ENCODE peak calls at places on chromosomes 16 and 17, in six cellular contexts. One of them, this sample, is unnamed.

GRCh38 chr16:78210305-78210704 is 110.9 kb downstream of the WWOX start:
- DNase-seq in IMR-90: peak; percentile 29
- DNase-seq in H1: no peak
- DNase-seq in mesenchymal stem cell: peak; percentile 72
- DNase-seq in H9: no peak
- DNase-seq in neuronal stem cell: no peak
- DNase-seq in this sample: peak; percentile 81

GRCh38 chr17:75086496-75087181 is 1.1 kb upstream of the SLC16A5 start:
- DNase-seq in IMR-90: no peak
- DNase-seq in H9: peak; percentile 58
- DNase-seq in neuronal stem cell: no peak
- DNase-seq in H1: no peak
- DNase-seq in mesenchymal stem cell: no peak
- DNase-seq in this sample: no peak

GRCh38 chr17:74930535-74931036 is 5.1 kb upstream of the OTOP3 start:
- DNase-seq in mesenchymal stem cell: no peak
- DNase-seq in neuronal stem cell: no peak
- DNase-seq in IMR-90: no peak
- DNase-seq in H9: peak; percentile 27
- DNase-seq in H1: no peak
- DNase-seq in this sample: no peak

GRCh38 chr17:41615454-41615853 is 2.9 kb upstream of the KRT16 start:
- DNase-seq in mesenchymal stem cell: no peak
- DNase-seq in H9: peak; percentile 85
- DNase-seq in H1: peak; percentile 31
- DNase-seq in neuronal stem cell: no peak
- DNase-seq in IMR-90: no peak
- DNase-seq in this sample: peak; percentile 87

GRCh38 chr17:62823111-62823895 is 15.2 kb upstream of the MARCHF10 start:
- DNase-seq in H1: no peak
- DNase-seq in neuronal stem cell: no peak
- DNase-seq in mesenchymal stem cell: no peak
- DNase-seq in H9: no peak
- DNase-seq in IMR-90: no peak
- DNase-seq in this sample: no peak

GRCh38 chr16:11596572-11597226 is 10.0 kb upstream of the LITAF start:
- DNase-seq in H1: no peak
- DNase-seq in H9: no peak
- DNase-seq in IMR-90: no peak
- DNase-seq in mesenchymal stem cell: no peak
- DNase-seq in neuronal stem cell: no peak
- DNase-seq in this sample: peak; percentile 86

GRCh38 chr17:79038545-79039135 is 14.7 kb downstream of the C1QTNF1 start:
- DNase-seq in neuronal stem cell: no peak
- DNase-seq in H9: no peak
- DNase-seq in IMR-90: peak; percentile 96
- DNase-seq in mesenchymal stem cell: no peak
- DNase-seq in H1: no peak
- DNase-seq in this sample: peak; percentile 45

GRCh38 chr16:22938647-22939046 is 124.7 kb downstream of the HS3ST2 start:
- DNase-seq in IMR-90: no peak
- DNase-seq in H1: no peak
- DNase-seq in mesenchymal stem cell: no peak
- DNase-seq in H9: no peak
- DNase-seq in neuronal stem cell: no peak
- DNase-seq in this sample: no peak

GRCh38 chr16:66419527-66419926 is 7.6 kb upstream of the BEAN1 start:
- DNase-seq in neuronal stem cell: no peak
- DNase-seq in IMR-90: no peak
- DNase-seq in H9: peak; percentile 55
- DNase-seq in H1: no peak
- DNase-seq in mesenchymal stem cell: no peak
- DNase-seq in this sample: no peak

GRCh38 chr16:1964046-1964505 is 550 bp downstream of the RPS2 start:
- DNase-seq in neuronal stem cell: no peak
- DNase-seq in H1: no peak
- DNase-seq in H9: no peak
- DNase-seq in IMR-90: no peak
- DNase-seq in mesenchymal stem cell: peak; percentile 57
- DNase-seq in this sample: no peak

GRCh38 chr16:1965610-1966009 is 984 bp upstream of the RPS2 start:
- DNase-seq in H1: no peak
- DNase-seq in neuronal stem cell: no peak
- DNase-seq in mesenchymal stem cell: no peak
- DNase-seq in H9: no peak
- DNase-seq in IMR-90: no peak
- DNase-seq in this sample: no peak

GRCh38 chr16:1961651-1962067 is 2.3 kb downstream of the NDUFB10 start:
- DNase-seq in neuronal stem cell: no peak
- DNase-seq in H1: no peak
- DNase-seq in mesenchymal stem cell: no peak
- DNase-seq in IMR-90: no peak
- DNase-seq in H9: no peak
- DNase-seq in this sample: no peak

GRCh38 chr16:1966460-1966859 is at the start of gene RNF151:
- DNase-seq in neuronal stem cell: no peak
- DNase-seq in H9: no peak
- DNase-seq in IMR-90: no peak
- DNase-seq in H1: no peak
- DNase-seq in mesenchymal stem cell: no peak
- DNase-seq in this sample: no peak

DNA sequence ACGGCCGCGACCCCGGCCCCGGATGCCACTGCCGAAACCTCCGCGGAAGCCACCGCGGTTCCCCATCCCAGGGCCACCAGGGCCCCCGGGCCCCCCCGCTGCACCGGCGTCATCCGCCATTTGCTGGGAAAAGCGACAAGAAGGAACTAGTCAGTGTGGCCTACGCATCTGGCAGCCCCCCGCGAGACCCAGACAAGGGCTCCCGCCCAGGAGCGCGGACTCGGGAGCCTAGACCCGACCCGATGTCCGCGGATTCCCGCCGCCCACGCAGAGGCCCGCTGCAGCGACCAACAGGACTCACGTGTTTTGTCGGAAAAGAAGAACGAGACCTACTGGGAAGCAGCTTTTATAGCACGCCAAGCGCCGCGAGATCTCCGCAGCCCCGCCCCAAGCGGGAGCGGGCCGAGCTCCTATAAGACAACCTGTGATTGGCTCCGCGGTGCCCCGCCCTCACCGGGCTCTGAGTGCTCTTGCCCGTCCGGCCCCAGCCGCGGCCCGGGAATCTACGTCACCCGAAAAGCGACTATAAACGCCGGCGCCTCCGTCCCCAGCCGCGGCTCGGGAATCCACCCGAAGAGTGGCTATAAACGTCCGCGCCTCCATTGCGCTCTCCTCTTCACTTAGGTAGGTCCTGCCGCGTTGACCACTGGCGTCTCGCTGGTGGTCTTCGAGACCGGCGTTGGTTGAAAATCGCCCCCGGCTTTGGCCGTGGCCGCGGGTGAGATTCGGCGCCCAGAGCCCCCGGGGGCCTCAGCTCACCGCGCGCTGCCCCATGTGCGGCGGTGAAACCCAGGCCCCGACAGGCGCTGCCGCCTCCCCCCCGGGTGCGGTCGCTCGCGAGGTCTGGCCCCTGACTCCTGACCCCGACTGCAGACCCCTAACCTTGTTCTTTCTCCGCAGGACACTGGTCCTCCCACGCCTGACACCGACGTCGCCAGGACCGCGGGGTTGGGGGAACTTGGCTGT is at the start of gene RPS2:
- DNase-seq in H9: peak; percentile 99
- DNase-seq in neuronal stem cell: peak; percentile 97
- DNase-seq in H1: peak; percentile 94
- DNase-seq in mesenchymal stem cell: peak; percentile 99
- DNase-seq in IMR-90: peak; percentile 98
- DNase-seq in this sample: peak; percentile 100
- H2BK5ac ChIP-seq in H9: no peak within 1 kb of the TSS
- H2BK5ac ChIP-seq in neuronal stem cell: peak within 1 kb of the TSS; percentile 88
- H2BK5ac ChIP-seq in H1: peak within 1 kb of the TSS; percentile 83
- H2BK5ac ChIP-seq in mesenchymal stem cell: peak within 1 kb of the TSS; percentile 97
- H2BK5ac ChIP-seq in IMR-90: peak within 1 kb of the TSS; percentile 78
- H2BK5ac ChIP-seq in this sample: peak within 1 kb of the TSS; percentile 80

DNA sequence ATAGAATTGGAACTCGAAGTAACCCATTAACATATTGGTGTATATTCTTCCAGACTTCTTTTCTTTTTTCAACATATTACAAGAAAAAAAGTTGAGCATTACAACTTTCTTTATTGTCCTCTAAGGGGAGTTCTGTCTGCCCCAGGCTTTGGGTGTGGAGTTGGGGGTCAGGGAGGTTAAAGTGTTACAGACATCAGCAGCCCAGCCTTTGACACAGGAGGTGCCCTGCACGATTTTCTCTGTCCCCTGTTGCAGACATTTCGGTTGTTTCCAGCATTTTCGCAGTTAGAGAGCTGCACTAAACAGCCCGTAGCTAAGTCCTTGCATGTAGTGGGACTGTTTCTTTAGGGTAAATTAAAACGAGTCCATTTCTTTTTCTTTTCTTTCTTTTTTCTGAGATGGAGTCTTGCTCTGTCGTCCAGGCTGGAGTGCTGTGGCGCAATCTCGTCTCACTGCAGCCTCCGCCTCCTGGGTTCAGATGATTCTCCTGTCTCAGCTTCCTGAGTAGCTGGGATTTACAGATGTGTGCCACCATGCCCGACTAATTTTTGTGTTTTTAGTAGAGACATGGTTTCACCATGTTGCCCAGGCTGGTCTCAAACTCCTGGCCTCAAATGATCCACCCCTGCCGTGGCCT is 13.4 kb upstream of the ADCY7 start:
- DNase-seq in H9: no peak
- DNase-seq in H1: no peak
- DNase-seq in IMR-90: no peak
- DNase-seq in mesenchymal stem cell: no peak
- DNase-seq in neuronal stem cell: no peak
- DNase-seq in this sample: no peak
- H3K14ac ChIP-seq in H9: no peak overlapping the region
- H3K14ac ChIP-seq in H1: no peak overlapping the region
- H3K14ac ChIP-seq in IMR-90: no peak overlapping the region
- H3K14ac ChIP-seq in mesenchymal stem cell: no peak overlapping the region
- H3K14ac ChIP-seq in neuronal stem cell: no peak overlapping the region
- H3K14ac ChIP-seq in this sample: no peak overlapping the region

GRCh38 chr17:21105081-21105480 is 21.7 kb upstream of the DHRS7B start:
- DNase-seq in H9: peak; percentile 54
- DNase-seq in neuronal stem cell: no peak
- DNase-seq in mesenchymal stem cell: no peak
- DNase-seq in H1: no peak
- DNase-seq in IMR-90: no peak
- DNase-seq in this sample: no peak
- H2BK5ac ChIP-seq in H9: no peak overlapping the region
- H2BK5ac ChIP-seq in neuronal stem cell: no peak overlapping the region
- H2BK5ac ChIP-seq in mesenchymal stem cell: no peak overlapping the region
- H2BK5ac ChIP-seq in H1: no peak overlapping the region
- H2BK5ac ChIP-seq in IMR-90: no peak overlapping the region
- H2BK5ac ChIP-seq in this sample: no peak overlapping the region

GRCh38 chr17:69444023-69444422 is 29.5 kb downstream of the MAP2K6 start:
- DNase-seq in mesenchymal stem cell: no peak
- DNase-seq in H1: no peak
- DNase-seq in neuronal stem cell: no peak
- DNase-seq in H9: no peak
- DNase-seq in IMR-90: no peak
- DNase-seq in this sample: no peak
- H3K14ac ChIP-seq in mesenchymal stem cell: no peak overlapping the region
- H3K14ac ChIP-seq in H1: no peak overlapping the region
- H3K14ac ChIP-seq in neuronal stem cell: no peak overlapping the region
- H3K14ac ChIP-seq in H9: no peak overlapping the region
- H3K14ac ChIP-seq in IMR-90: no peak overlapping the region
- H3K14ac ChIP-seq in this sample: no peak overlapping the region

DNA sequence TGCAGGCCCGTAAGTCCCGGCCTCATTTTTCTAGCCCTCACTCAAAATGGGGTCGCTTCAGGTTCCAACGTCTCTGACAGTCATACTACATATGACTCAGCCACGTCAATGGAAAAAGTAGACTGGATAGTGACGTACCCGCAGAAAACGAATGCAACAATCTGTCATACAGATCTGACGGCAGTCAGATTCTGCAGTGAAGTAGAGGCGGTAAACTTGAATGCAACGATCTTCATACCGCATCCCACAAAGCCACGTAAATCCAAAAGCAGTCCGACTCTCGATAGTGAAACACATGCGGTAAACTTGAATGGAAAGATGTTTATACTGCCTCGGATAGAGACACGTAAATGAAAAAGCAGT is 38.4 kb upstream of the ARL4D start:
- DNase-seq in IMR-90: peak; percentile 97
- DNase-seq in H9: no peak
- DNase-seq in H1: no peak
- DNase-seq in neuronal stem cell: no peak
- DNase-seq in mesenchymal stem cell: no peak
- DNase-seq in this sample: peak; percentile 95
- H2BK5ac ChIP-seq in IMR-90: peak overlapping the region; percentile 93
- H2BK5ac ChIP-seq in H9: no peak overlapping the region
- H2BK5ac ChIP-seq in H1: no peak overlapping the region
- H2BK5ac ChIP-seq in neuronal stem cell: peak overlapping the region; percentile 33
- H2BK5ac ChIP-seq in mesenchymal stem cell: no peak overlapping the region
- H2BK5ac ChIP-seq in this sample: no peak overlapping the region

GRCh38 chr16:80692270-80692669 is 112.1 kb downstream of the CDYL2 start:
- DNase-seq in H1: no peak
- DNase-seq in mesenchymal stem cell: no peak
- DNase-seq in neuronal stem cell: no peak
- DNase-seq in H9: no peak
- DNase-seq in IMR-90: no peak
- DNase-seq in this sample: no peak
- H3K14ac ChIP-seq in H1: no peak overlapping the region
- H3K14ac ChIP-seq in mesenchymal stem cell: no peak overlapping the region
- H3K14ac ChIP-seq in neuronal stem cell: no peak overlapping the region
- H3K14ac ChIP-seq in H9: no peak overlapping the region
- H3K14ac ChIP-seq in IMR-90: no peak overlapping the region
- H3K14ac ChIP-seq in this sample: no peak overlapping the region

GRCh38 chr17:48102700-48103378 is 1.6 kb upstream of the CBX1 start:
- DNase-seq in neuronal stem cell: no peak
- DNase-seq in H9: no peak
- DNase-seq in mesenchymal stem cell: no peak
- DNase-seq in H1: no peak
- DNase-seq in IMR-90: no peak
- DNase-seq in this sample: no peak

GRCh38 chr17:48100160-48100559 is 1.1 kb downstream of the CBX1 start:
- DNase-seq in H1: no peak
- DNase-seq in mesenchymal stem cell: peak; percentile 63
- DNase-seq in neuronal stem cell: no peak
- DNase-seq in IMR-90: peak; percentile 62
- DNase-seq in H9: no peak
- DNase-seq in this sample: peak; percentile 89

GRCh38 chr17:48101012-48101720 is at the start of gene CBX1:
- DNase-seq in mesenchymal stem cell: peak; percentile 91
- DNase-seq in IMR-90: peak; percentile 94
- DNase-seq in H1: peak; percentile 92
- DNase-seq in H9: peak; percentile 99
- DNase-seq in neuronal stem cell: peak; percentile 94
- DNase-seq in this sample: peak; percentile 96

GRCh38 chr17:48103379-48103715 is 2.1 kb upstream of the CBX1 start:
- DNase-seq in neuronal stem cell: no peak
- DNase-seq in H9: no peak
- DNase-seq in mesenchymal stem cell: no peak
- DNase-seq in IMR-90: no peak
- DNase-seq in H1: no peak
- DNase-seq in this sample: no peak

GRCh38 chr17:48100591-48101011 is 677 bp downstream of the CBX1 start:
- DNase-seq in H9: peak; percentile 90
- DNase-seq in H1: peak; percentile 71
- DNase-seq in IMR-90: peak; percentile 58
- DNase-seq in neuronal stem cell: no peak
- DNase-seq in mesenchymal stem cell: peak; percentile 74
- DNase-seq in this sample: peak; percentile 29
- H2BK5ac ChIP-seq in H9: no peak overlapping the region
- H2BK5ac ChIP-seq in H1: peak overlapping the region; percentile 96
- H2BK5ac ChIP-seq in IMR-90: peak overlapping the region; percentile 83
- H2BK5ac ChIP-seq in neuronal stem cell: peak overlapping the region; percentile 79
- H2BK5ac ChIP-seq in mesenchymal stem cell: peak overlapping the region; percentile 68
- H2BK5ac ChIP-seq in this sample: peak overlapping the region; percentile 76

GRCh38 chr16:52068447-52069074 is 478.4 kb downstream of the TOX3 start:
- DNase-seq in H9: peak; percentile 53
- DNase-seq in IMR-90: peak; percentile 10
- DNase-seq in mesenchymal stem cell: peak; percentile 9
- DNase-seq in H1: peak; percentile 3
- DNase-seq in neuronal stem cell: peak; percentile 45
- DNase-seq in this sample: no peak
- H3K14ac ChIP-seq in H9: no peak overlapping the region
- H3K14ac ChIP-seq in IMR-90: no peak overlapping the region
- H3K14ac ChIP-seq in mesenchymal stem cell: no peak overlapping the region
- H3K14ac ChIP-seq in H1: no peak overlapping the region
- H3K14ac ChIP-seq in neuronal stem cell: no peak overlapping the region
- H3K14ac ChIP-seq in this sample: no peak overlapping the region

This sample was measured in trophoblast cell.